ENCODE peak calls at places on chromosome 21, in seven cellular contexts. P, Z, K, B, M, W and T are unnamed samples.

GRCh38 chr21:26972131-26972707 is 5.3 kb upstream of the ADAMTS5 start:
- DNase-seq in P (no peak), Z (no peak), K (no peak), B (no peak), M (no peak), W (no peak), T (no peak)

GRCh38 chr21:37210017-37210593 is 57.0 kb downstream of the VPS26C start:
- DNase-seq in P (no peak), Z (no peak), K (no peak), B (no peak), M (no peak), W (no peak), T (no peak)

GRCh38 chr21:36990508-36991205 is 15.8 kb upstream of the RIPPLY3 start:
- DNase-seq in P (no peak), Z (no peak), K (no peak), B (no peak), M (no peak), W (no peak), T (no peak)

GRCh38 chr21:40827509-40827908 is 19.4 kb downstream of the DSCAM start:
- DNase-seq in P (no peak), Z (no peak), K (no peak), B (no peak), M (no peak), W (no peak), T (no peak)

GRCh38 chr21:37915516-37915915 is 741 bp downstream of the KCNJ6 start:
- DNase-seq in P (no peak), Z (no peak), K (no peak), B (no peak), M (no peak), W (peak; percentile 35), T (no peak)

GRCh38 chr21:42213082-42213774 is 5.7 kb upstream of the ABCG1 start:
- DNase-seq in P (no peak), Z (no peak), K (no peak), B (no peak), M (no peak), W (no peak), T (no peak)

GRCh38 chr21:25733859-25734653 is 648 bp downstream of the ATP5PF start:
- DNase-seq in P (no peak), Z (no peak), K (peak; percentile 40), B (no peak), M (peak; percentile 80), W (peak; percentile 20), T (no peak)

GRCh38 chr21:44304041-44304738 is 4.3 kb downstream of the PFKL start:
- DNase-seq in P (no peak), Z (no peak), K (no peak), B (no peak), M (no peak), W (no peak), T (no peak)

GRCh38 chr21:19684328-19684727 is 1280.7 kb upstream of the TMPRSS15 start:
- DNase-seq in P (no peak), Z (no peak), K (no peak), B (no peak), M (no peak), W (no peak), T (no peak)

GRCh38 chr21:41948901-41949300 is 4.9 kb downstream of the C2CD2 start:
- DNase-seq in P (no peak), Z (no peak), K (no peak), B (no peak), M (no peak), W (no peak), T (no peak)

GRCh38 chr21:36704281-36704957 is 5.5 kb downstream of the SIM2 start:
- DNase-seq in P (no peak), Z (no peak), K (no peak), B (no peak), M (peak; percentile 68), W (peak; percentile 16), T (no peak)

GRCh38 chr21:37463083-37463780 is 96.7 kb downstream of the DYRK1A start:
- DNase-seq in P (no peak), Z (no peak), K (no peak), B (peak; percentile 21), M (no peak), W (peak; percentile 32), T (peak; percentile 19)

GRCh38 chr21:41730399-41730798 is 36.5 kb downstream of the RIPK4 start:
- DNase-seq in P (no peak), Z (no peak), K (no peak), B (no peak), M (peak; percentile 25), W (no peak), T (no peak)

GRCh38 chr21:41979751-41980369 is 26.0 kb upstream of the C2CD2 start:
- DNase-seq in P (no peak), Z (no peak), K (no peak), B (no peak), M (no peak), W (no peak), T (no peak)

GRCh38 chr21:36717901-36718465 is 19.1 kb downstream of the SIM2 start:
- DNase-seq in P (no peak), Z (no peak), K (no peak), B (no peak), M (peak; percentile 26), W (no peak), T (no peak)